ENCODE peak calls at places on chromosomes 3 and 15, in eight cellular contexts. One of them, this sample, is unnamed.

GRCh38 chr3:152400912-152401311 is 132.2 kb downstream of the MBNL1 start:
- DNase-seq in frontal cortex: no peak
- DNase-seq in AG08396: peak
- DNase-seq in thyroid gland: no peak
- DNase-seq in BJ: no peak
- DNase-seq in GM10248: no peak
- DNase-seq in foreskin fibroblast: peak
- DNase-seq in C1 segment of cervical spinal cord: no peak
- DNase-seq in this sample: no peak

GRCh38 chr15:48811325-48811938 is 563 bp upstream of the CEP152 start:
- DNase-seq in foreskin fibroblast: no peak
- DNase-seq in C1 segment of cervical spinal cord: no peak
- DNase-seq in BJ: no peak
- DNase-seq in AG08396: no peak
- DNase-seq in frontal cortex: no peak
- DNase-seq in thyroid gland: peak
- DNase-seq in GM10248: no peak
- DNase-seq in this sample: no peak

GRCh38 chr3:38067508-38068233 is 28.7 kb downstream of the DLEC1 start:
- DNase-seq in frontal cortex: no peak
- DNase-seq in C1 segment of cervical spinal cord: no peak
- DNase-seq in GM10248: no peak
- DNase-seq in thyroid gland: no peak
- DNase-seq in AG08396: no peak
- DNase-seq in foreskin fibroblast: no peak
- DNase-seq in BJ: no peak
- DNase-seq in this sample: no peak

GRCh38 chr15:83127547-83128150 is 20.2 kb downstream of the TM6SF1 start:
- DNase-seq in C1 segment of cervical spinal cord: no peak
- DNase-seq in BJ: no peak
- DNase-seq in GM10248: no peak
- DNase-seq in thyroid gland: peak
- DNase-seq in AG08396: no peak
- DNase-seq in foreskin fibroblast: no peak
- DNase-seq in frontal cortex: no peak
- DNase-seq in this sample: no peak

GRCh38 chr3:52291508-52292181 is 4.0 kb downstream of the GLYCTK start:
- DNase-seq in foreskin fibroblast: peak
- DNase-seq in BJ: no peak
- DNase-seq in thyroid gland: peak
- DNase-seq in GM10248: peak
- DNase-seq in AG08396: peak
- DNase-seq in frontal cortex: no peak
- DNase-seq in C1 segment of cervical spinal cord: no peak
- DNase-seq in this sample: no peak

GRCh38 chr3:126258670-126259069 is 78.3 kb upstream of the ALDH1L1 start:
- DNase-seq in BJ: no peak
- DNase-seq in thyroid gland: no peak
- DNase-seq in AG08396: no peak
- DNase-seq in GM10248: no peak
- DNase-seq in C1 segment of cervical spinal cord: no peak
- DNase-seq in foreskin fibroblast: no peak
- DNase-seq in frontal cortex: no peak
- DNase-seq in this sample: no peak

GRCh38 chr15:28944286-28944685 is 58.5 kb downstream of the APBA2 start:
- DNase-seq in frontal cortex: no peak
- DNase-seq in GM10248: peak
- DNase-seq in C1 segment of cervical spinal cord: no peak
- DNase-seq in AG08396: no peak
- DNase-seq in BJ: no peak
- DNase-seq in foreskin fibroblast: no peak
- DNase-seq in thyroid gland: no peak
- DNase-seq in this sample: no peak

GRCh38 chr3:30628931-30629590 is 22.7 kb downstream of the TGFBR2 start:
- DNase-seq in frontal cortex: no peak
- DNase-seq in thyroid gland: no peak
- DNase-seq in C1 segment of cervical spinal cord: no peak
- DNase-seq in foreskin fibroblast: peak
- DNase-seq in BJ: no peak
- DNase-seq in GM10248: no peak
- DNase-seq in AG08396: no peak
- DNase-seq in this sample: no peak

GRCh38 chr3:354433-354832 is 157.9 kb downstream of the CHL1 start:
- DNase-seq in AG08396: no peak
- DNase-seq in thyroid gland: no peak
- DNase-seq in BJ: no peak
- DNase-seq in C1 segment of cervical spinal cord: no peak
- DNase-seq in frontal cortex: no peak
- DNase-seq in foreskin fibroblast: peak
- DNase-seq in GM10248: peak
- DNase-seq in this sample: peak

GRCh38 chr3:58537412-58538301 is 667 bp upstream of the ACOX2 start:
- DNase-seq in AG08396: no peak
- DNase-seq in C1 segment of cervical spinal cord: no peak
- DNase-seq in frontal cortex: no peak
- DNase-seq in GM10248: no peak
- DNase-seq in foreskin fibroblast: peak
- DNase-seq in thyroid gland: no peak
- DNase-seq in BJ: no peak
- DNase-seq in this sample: no peak

GRCh38 chr3:23402728-23403505 is 199.8 kb downstream of the UBE2E2 start:
- DNase-seq in foreskin fibroblast: no peak
- DNase-seq in BJ: no peak
- DNase-seq in frontal cortex: no peak
- DNase-seq in AG08396: no peak
- DNase-seq in thyroid gland: no peak
- DNase-seq in C1 segment of cervical spinal cord: no peak
- DNase-seq in GM10248: no peak
- DNase-seq in this sample: no peak

GRCh38 chr15:76904461-76905012 is 603 bp downstream of the SCAPER start:
- DNase-seq in foreskin fibroblast: peak
- DNase-seq in BJ: no peak
- DNase-seq in AG08396: peak
- DNase-seq in frontal cortex: peak
- DNase-seq in GM10248: peak
- DNase-seq in thyroid gland: peak
- DNase-seq in C1 segment of cervical spinal cord: no peak
- DNase-seq in this sample: no peak

GRCh38 chr3:66797916-66798560 is 200.1 kb upstream of the KBTBD8 start:
- DNase-seq in GM10248: no peak
- DNase-seq in frontal cortex: no peak
- DNase-seq in BJ: no peak
- DNase-seq in foreskin fibroblast: peak
- DNase-seq in thyroid gland: peak
- DNase-seq in AG08396: peak
- DNase-seq in C1 segment of cervical spinal cord: no peak
- DNase-seq in this sample: no peak

GRCh38 chr15:78000089-78000926 is 77.2 kb downstream of the TBC1D2B start:
- DNase-seq in frontal cortex: no peak
- DNase-seq in C1 segment of cervical spinal cord: no peak
- DNase-seq in foreskin fibroblast: peak
- DNase-seq in AG08396: peak
- DNase-seq in BJ: no peak
- DNase-seq in thyroid gland: peak
- DNase-seq in GM10248: peak
- DNase-seq in this sample: no peak

GRCh38 chr3:34864011-34864410 is 775.3 kb upstream of the ARPP21 start:
- DNase-seq in BJ: no peak
- DNase-seq in frontal cortex: no peak
- DNase-seq in C1 segment of cervical spinal cord: no peak
- DNase-seq in GM10248: no peak
- DNase-seq in thyroid gland: no peak
- DNase-seq in AG08396: no peak
- DNase-seq in foreskin fibroblast: peak
- DNase-seq in this sample: no peak

This sample was measured in AG09309.